ENCODE peak calls at places on chromosomes 7 and 10, in four cellular contexts. R is hypothalamus; T is activated T-cell treated with anti-CD3 and anti-CD28 coated beads, Interleukin-2, amount 50 U/mL, for 72 hours; G is osteocyte. E is an unnamed sample.

GRCh38 chr10:37289833-37290464 is 164.6 kb downstream of the ANKRD30A start:
- DNase-seq in G (no peak), R (no peak), T (no peak), E (no peak)

GRCh38 chr10:84360634-84361365 is 32.4 kb downstream of the CCSER2 start:
- DNase-seq in G (no peak), T (no peak), R (no peak), E (no peak)

GRCh38 chr10:17617031-17617911 is at the start of gene HACD1:
- DNase-seq in R (peak; percentile 57), G (peak; percentile 87), T (peak; percentile 64), E (peak; percentile 77)

GRCh38 chr7:73987298-73987697 is 40.7 kb upstream of the ELN start:
- DNase-seq in G (no peak), R (no peak), T (no peak), E (no peak)

GRCh38 chr10:132986978-132987377 is 44.6 kb upstream of the CFAP46 start:
- DNase-seq in R (no peak), T (no peak), G (no peak), E (no peak)

GRCh38 chr7:55423891-55424290 is 58.8 kb downstream of the LANCL2 start:
- DNase-seq in G (no peak), T (no peak), R (no peak), E (no peak)

GRCh38 chr7:158301221-158301620 is 286.4 kb downstream of the PTPRN2 start:
- DNase-seq in R (no peak), T (no peak), G (peak; percentile 2), E (no peak)

GRCh38 chr7:151954866-151955820 is 1.1 kb upstream of the GALNTL5 start:
- DNase-seq in R (no peak), T (no peak), G (peak; percentile 40), E (no peak)

GRCh38 chr10:86083664-86084175 is 282.9 kb downstream of the GRID1 start:
- DNase-seq in G (peak; percentile 76), R (no peak), T (no peak), E (no peak)

GRCh38 chr10:42979730-42980467 is 97.0 kb upstream of the RET start:
- DNase-seq in G (peak; percentile 72), R (no peak), T (no peak), E (peak; percentile 62)

GRCh38 chr7:33072471-33072870 is 9.9 kb upstream of the NT5C3A start:
- DNase-seq in T (no peak), R (no peak), G (no peak), E (no peak)

GRCh38 chr10:12350167-12350872 is 973 bp downstream of the CAMK1D start:
- DNase-seq in R (no peak), G (no peak), T (peak; percentile 47), E (no peak)

GRCh38 chr7:115747174-115747573 is 283.4 kb downstream of the TFEC start:
- DNase-seq in R (no peak), T (no peak), G (no peak), E (no peak)

GRCh38 chr7:158120751-158121150 is 466.9 kb downstream of the PTPRN2 start:
- DNase-seq in R (no peak), T (no peak), G (no peak), E (no peak)

GRCh38 chr10:122085423-122085911 is 96.5 kb downstream of the TACC2 start:
- DNase-seq in G (no peak), R (no peak), T (no peak), E (no peak)

GRCh38 chr10:8137726-8138125 is 83.2 kb downstream of the GATA3 start:
- DNase-seq in R (no peak), T (no peak), G (no peak), E (no peak)

GRCh38 chr7:115962340-115962739 is 68.2 kb downstream of the TFEC start:
- DNase-seq in G (no peak), R (no peak), T (no peak), E (no peak)

GRCh38 chr10:122877264-122877663 is 2.1 kb downstream of the FAM24B start:
- DNase-seq in T (peak; percentile 18), R (no peak), G (no peak), E (no peak)

GRCh38 chr7:114051871-114052324 is 133.1 kb upstream of the PPP1R3A start:
- DNase-seq in T (no peak), G (no peak), R (no peak), E (no peak)

GRCh38 chr7:91287685-91288084 is 23.5 kb downstream of the FZD1 start:
- DNase-seq in R (no peak), G (no peak), T (no peak), E (no peak)

GRCh38 chr10:53379951-53380350 is 607.4 kb upstream of the MBL2 start:
- DNase-seq in T (no peak), R (no peak), G (no peak), E (no peak)

GRCh38 chr10:110530131-110530831 is 32.6 kb downstream of the DUSP5 start:
- DNase-seq in R (no peak), G (peak; percentile 84), T (no peak), E (peak; percentile 74)

GRCh38 chr7:5225616-5226290 is 35.7 kb downstream of the WIPI2 start:
- DNase-seq in R (no peak), G (no peak), T (no peak), E (no peak)

GRCh38 chr10:123554656-123555055 is 111.5 kb upstream of the GPR26 start:
- DNase-seq in R (no peak), G (no peak), T (no peak), E (peak; percentile 54)

GRCh38 chr7:82742163-82742562 is 298.6 kb upstream of the CACNA2D1 start:
- DNase-seq in G (no peak), T (no peak), R (no peak), E (no peak)

GRCh38 chr10:75294031-75294437 is 58.3 kb upstream of the COMTD1 start:
- DNase-seq in R (no peak), T (no peak), G (peak; percentile 63), E (peak; percentile 51)

GRCh38 chr7:155820246-155820645 is 8.0 kb upstream of the SHH start:
- DNase-seq in T (no peak), R (no peak), G (no peak), E (no peak)

GRCh38 chr10:101559596-101560292 is 28.3 kb downstream of the POLL start:
- DNase-seq in T (no peak), R (no peak), G (peak; percentile 66), E (peak; percentile 48)

GRCh38 chr7:68841004-68841403 is 757.3 kb upstream of the AUTS2 start:
- DNase-seq in R (no peak), G (no peak), T (no peak), E (no peak)

GRCh38 chr10:115937756-115938032 is 335.3 kb downstream of the GFRA1 start:
- DNase-seq in R (no peak), G (no peak), T (no peak), E (no peak)

GRCh38 chr7:79361214-79361613 is 92.3 kb downstream of the MAGI2 start:
- DNase-seq in T (no peak), G (no peak), R (no peak), E (no peak)

GRCh38 chr10:78190051-78190450 is 156.4 kb downstream of the RPS24 start:
- DNase-seq in T (no peak), R (no peak), G (no peak), E (no peak)

GRCh38 chr10:113493943-113494342 is 58.9 kb upstream of the HABP2 start:
- DNase-seq in R (no peak), T (no peak), G (no peak), E (no peak)

GRCh38 chr7:357531-358209 is 67.7 kb downstream of the FOXL3 start:
- DNase-seq in G (no peak), T (no peak), R (no peak), E (no peak)

GRCh38 chr7:12303096-12303495 is 92.0 kb downstream of the TMEM106B start:
- DNase-seq in R (no peak), G (no peak), T (no peak), E (no peak)

GRCh38 chr10:52228556-52228955 is 85.5 kb upstream of the DKK1 start:
- DNase-seq in T (no peak), G (no peak), R (no peak), E (no peak)

GRCh38 chr10:45308707-45309106 is 6.7 kb downstream of the OR13A1 start:
- DNase-seq in T (no peak), G (no peak), R (no peak), E (no peak)

GRCh38 chr7:130400120-130400572 is 19.9 kb downstream of the CPA1 start:
- DNase-seq in R (no peak), G (no peak), T (no peak), E (no peak)

E was measured in type B pancreatic cell.